ENCODE peak calls at places on chromosomes 6 and 20, in four cellular contexts. K is heart left ventricle; H is CD4-positive, CD25-positive, alpha-beta regulatory T cell; W is CD8-positive, alpha-beta T cell. Y is an unnamed sample.

GRCh38 chr6:117655380-117655779 is 19.9 kb upstream of the NUS1 start:
- DNase-seq in W (no peak), K (no peak), H (no peak), Y (no peak)

GRCh38 chr6:33843696-33844121 is 39.9 kb upstream of the MLN start:
- DNase-seq in K (no peak), W (no peak), H (no peak), Y (no peak)

GRCh38 chr6:148316308-148316707 is 26.3 kb upstream of the SASH1 start:
- DNase-seq in K (no peak), H (no peak), W (no peak), Y (no peak)

GRCh38 chr20:39849664-39850063 is 839.4 kb downstream of the MAFB start:
- DNase-seq in H (no peak), W (no peak), K (peak; percentile 90), Y (no peak)

GRCh38 chr6:20985821-20986220 is 451.6 kb downstream of the CDKAL1 start:
- DNase-seq in W (no peak), H (no peak), K (no peak), Y (no peak)

GRCh38 chr20:6040540-6040939 is 13.3 kb downstream of the LRRN4 start:
- DNase-seq in H (no peak), K (no peak), W (no peak), Y (no peak)

GRCh38 chr20:63501818-63502670 is 3.2 kb upstream of the EEF1A2 start:
- DNase-seq in K (no peak), H (no peak), W (no peak), Y (no peak)

GRCh38 chr6:121881974-121882667 is 446.7 kb downstream of the GJA1 start:
- DNase-seq in W (no peak), K (no peak), H (no peak), Y (no peak)

GRCh38 chr6:53752856-53753255 is 41.9 kb upstream of the LRRC1 start:
- DNase-seq in K (no peak), H (no peak), W (no peak), Y (no peak)

GRCh38 chr20:44021186-44021585 is 106.5 kb downstream of the TOX2 start:
- DNase-seq in H (no peak), W (no peak), K (no peak), Y (no peak)

GRCh38 chr20:54793270-54793992 is 318.0 kb downstream of the DOK5 start:
- DNase-seq in H (no peak), K (no peak), W (no peak), Y (no peak)

GRCh38 chr6:279630-280029 is 12.7 kb upstream of the DUSP22 start:
- DNase-seq in K (no peak), H (no peak), W (no peak), Y (no peak)

GRCh38 chr6:27374824-27375612 is 13.5 kb upstream of the ZNF391 start:
- DNase-seq in K (peak; percentile 83), W (peak; percentile 49), H (peak; percentile 58), Y (peak; percentile 57)

GRCh38 chr6:119541132-119541905 is 191.8 kb upstream of the MAN1A1 start:
- DNase-seq in W (no peak), H (no peak), K (no peak), Y (no peak)

GRCh38 chr20:2694519-2694918 is 1.9 kb downstream of the EBF4 start:
- DNase-seq in W (no peak), H (no peak), K (no peak), Y (no peak)

GRCh38 chr20:2692886-2693285 is 306 bp downstream of the EBF4 start:
- DNase-seq in H (peak; percentile 18), W (no peak), K (no peak), Y (no peak)

GRCh38 chr20:2693996-2694471 is 1.5 kb downstream of the EBF4 start:
- DNase-seq in W (no peak), H (no peak), K (no peak), Y (no peak)

GRCh38 chr20:2692036-2692885 is at the start of gene EBF4:
- DNase-seq in K (peak; percentile 74), W (no peak), H (peak; percentile 19), Y (peak; percentile 41)

DNA sequence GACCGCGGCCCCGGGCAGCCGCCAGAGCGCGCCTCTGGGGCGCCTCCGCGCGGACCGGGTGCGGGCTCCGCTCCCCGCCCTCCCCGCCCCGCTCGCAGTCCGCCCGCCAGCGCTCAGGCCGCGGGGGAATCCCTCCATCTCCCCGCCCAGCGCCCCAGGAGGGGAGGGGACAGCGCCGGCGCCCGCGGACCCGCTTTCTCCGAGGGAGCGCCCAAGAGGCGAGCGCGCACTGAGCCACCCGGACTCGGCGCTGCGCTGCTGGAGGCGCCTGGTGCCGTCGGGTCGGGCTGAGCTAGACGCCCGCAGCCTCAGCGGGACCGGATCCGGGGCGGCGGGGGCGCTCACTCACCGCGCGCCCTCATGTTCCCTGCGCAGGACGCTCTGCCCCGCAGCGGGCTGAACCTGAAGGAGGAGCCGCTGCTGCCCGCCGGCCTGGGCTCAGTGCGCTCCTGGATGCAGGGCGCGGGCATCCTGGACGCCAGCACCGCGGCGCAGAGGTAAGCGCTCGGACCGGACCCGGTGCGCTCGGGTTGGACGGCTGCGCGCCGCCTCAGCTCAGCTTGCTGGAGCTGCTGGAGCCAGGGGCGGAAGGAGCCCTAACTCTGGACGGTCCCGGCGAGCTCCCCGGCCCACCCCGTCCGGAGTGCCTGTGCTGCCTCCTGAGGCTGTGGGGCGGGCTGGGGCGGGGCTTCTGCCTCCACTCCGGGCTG is 861 bp downstream of the EBF4 start:
- DNase-seq in W (peak; percentile 29), K (no peak), H (peak; percentile 39), Y (peak; percentile 35)
- H3K4me3 ChIP-seq in W (no peak overlapping the region), K (peak overlapping the region; percentile 83), H (no peak overlapping the region), Y (no peak overlapping the region)

GRCh38 chr6:163406320-163406719 is 8.2 kb upstream of the QKI start:
- DNase-seq in W (no peak), K (no peak), H (no peak), Y (no peak)

GRCh38 chr6:163402616-163403015 is 11.9 kb upstream of the QKI start:
- DNase-seq in H (no peak), W (no peak), K (no peak), Y (no peak)

GRCh38 chr6:163406830-163407229 is 7.7 kb upstream of the QKI start:
- DNase-seq in W (no peak), H (no peak), K (no peak), Y (no peak)

GRCh38 chr6:163405412-163406309 is 8.9 kb upstream of the QKI start:
- DNase-seq in H (peak; percentile 26), W (no peak), K (peak; percentile 82), Y (peak; percentile 23)

GRCh38 chr6:163404825-163405265 is 9.7 kb upstream of the QKI start:
- DNase-seq in H (no peak), K (no peak), W (no peak), Y (no peak)
- H3K27ac ChIP-seq in H (no peak overlapping the region), K (peak overlapping the region; percentile 91), W (no peak overlapping the region), Y (no peak overlapping the region)

GRCh38 chr20:25035924-25036323 is 22.0 kb downstream of the ACSS1 start:
- DNase-seq in W (no peak), H (no peak), K (no peak), Y (no peak)
- H3K4me1 ChIP-seq in W (peaks cover 50% of the 10 kb centered on the region), H (peaks cover 33% of the 10 kb centered on the region), K (peaks cover 30% of the 10 kb centered on the region), Y (peaks cover 10% of the 10 kb centered on the region)

DNA sequence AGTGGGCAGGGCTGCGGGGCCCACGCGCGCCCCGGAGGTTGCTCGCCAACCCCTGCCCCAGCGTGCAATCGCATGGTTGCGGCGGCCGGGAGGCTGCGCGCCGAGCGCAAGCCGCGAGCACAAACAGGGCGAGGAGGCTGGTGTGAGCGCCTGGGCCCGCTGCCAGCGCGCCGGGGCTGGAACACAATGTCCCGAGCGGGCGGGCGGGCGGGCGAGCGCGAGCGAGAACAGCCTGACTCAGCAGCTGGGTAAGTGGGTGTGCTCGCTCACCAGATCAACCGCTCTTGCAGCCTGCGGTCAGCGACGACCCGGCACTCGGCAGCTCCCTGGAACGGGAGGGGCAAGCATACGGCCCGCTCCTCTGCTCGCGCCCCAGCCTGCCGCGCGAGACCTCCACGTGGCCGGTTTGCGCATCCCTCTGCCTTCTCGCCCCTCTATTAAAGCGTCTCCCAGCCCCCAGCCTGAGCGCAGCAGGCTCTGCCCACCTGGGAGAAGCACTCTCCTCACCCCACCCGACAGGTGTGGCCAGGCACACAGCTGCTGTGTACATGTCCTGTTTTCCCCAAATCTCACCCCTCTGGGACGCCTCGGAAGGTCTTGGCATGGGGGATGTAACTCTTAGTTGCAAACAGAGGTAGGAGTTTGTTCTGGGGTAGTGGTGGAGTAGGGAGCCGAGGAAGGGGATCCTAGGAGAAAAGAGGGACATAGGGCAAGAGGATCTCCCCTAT is 8.7 kb upstream of the ARMC12 start:
- DNase-seq in W (peak; percentile 79), H (peak; percentile 90), K (peak; percentile 97), Y (peak; percentile 76)
- H3K4me3 ChIP-seq in W (peak overlapping the region; percentile 48), H (peak overlapping the region; percentile 23), K (peak overlapping the region; percentile 54), Y (peak overlapping the region; percentile 64)

GRCh38 chr6:29295181-29295585 is 6.3 kb upstream of the OR14J1 start:
- DNase-seq in W (no peak), H (no peak), K (no peak), Y (no peak)
- H3K27ac ChIP-seq in W (no peak overlapping the region), H (no peak overlapping the region), K (no peak overlapping the region), Y (no peak overlapping the region)

GRCh38 chr20:2125474-2126112 is 24.0 kb downstream of the STK35 start:
- DNase-seq in W (no peak), K (no peak), H (no peak), Y (no peak)

GRCh38 chr20:2118783-2119182 is 17.2 kb downstream of the STK35 start:
- DNase-seq in W (no peak), H (no peak), K (no peak), Y (no peak)

GRCh38 chr20:2124632-2125131 is 23.1 kb downstream of the STK35 start:
- DNase-seq in W (no peak), K (no peak), H (no peak), Y (no peak)

GRCh38 chr20:2123720-2124119 is 22.1 kb downstream of the STK35 start:
- DNase-seq in W (no peak), H (no peak), K (no peak), Y (no peak)

DNA sequence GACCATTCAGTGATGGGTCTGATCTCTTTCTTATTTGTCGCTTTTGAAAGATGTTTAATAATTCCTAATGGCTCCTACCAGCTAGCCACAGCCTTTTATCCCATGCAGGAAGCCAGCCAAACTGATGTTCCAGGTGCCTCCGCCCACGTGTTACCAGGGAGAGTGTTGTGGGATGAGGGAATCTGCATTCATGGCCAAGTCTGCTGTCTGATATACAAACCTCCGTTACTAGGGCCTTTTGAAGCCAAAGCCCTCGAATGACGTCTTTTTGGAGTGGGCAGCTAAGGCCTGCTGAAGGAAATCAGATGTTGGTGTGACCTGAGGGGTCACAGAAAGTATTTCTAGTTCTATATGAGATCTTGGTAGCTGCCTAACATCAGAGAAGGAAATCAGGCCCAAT is 21.3 kb downstream of the STK35 start:
- DNase-seq in W (no peak), H (no peak), K (no peak), Y (no peak)
- H3K4me1 ChIP-seq in W (peaks cover 16% of the 10 kb centered on the region), H (peaks cover 23% of the 10 kb centered on the region), K (peaks cover 3% of the 10 kb centered on the region), Y (peaks cover 14% of the 10 kb centered on the region)

Y was measured in naive thymus-derived CD4-positive, alpha-beta T cell.